ENCODE peak calls at places on chromosomes 6 and 20, in four cellular contexts. O is uterus, U is mesendoderm, X is AG08396. P is an unnamed sample.

GRCh38 chr6:110534731-110535164 is 58.3 kb upstream of the SLC22A16 start:
- DNase-seq in O (no peak), U (no peak), X (peak), P (no peak)

GRCh38 chr6:139960676-139961075 is 586.2 kb upstream of the CITED2 start:
- DNase-seq in O (no peak), U (no peak), X (no peak), P (no peak)

GRCh38 chr20:1224205-1224604 is 1.6 kb upstream of the RAD21L1 start:
- DNase-seq in O (no peak), U (no peak), X (no peak), P (no peak)

GRCh38 chr6:36604090-36605060 is 10.2 kb downstream of the SRSF3 start:
- DNase-seq in O (no peak), U (no peak), X (no peak), P (no peak)

GRCh38 chr6:169490830-169491229 is 211.0 kb downstream of the WDR27 start:
- DNase-seq in O (no peak), U (no peak), X (no peak), P (no peak)

GRCh38 chr6:111736005-111736607 is 130.4 kb upstream of the TRAF3IP2 start:
- DNase-seq in O (no peak), U (no peak), X (no peak), P (peak)

GRCh38 chr6:158416841-158417759 is 104.8 kb downstream of the TULP4 start:
- DNase-seq in O (no peak), U (no peak), X (no peak), P (no peak)

GRCh38 chr6:15843764-15844163 is 180.9 kb upstream of the DTNBP1 start:
- DNase-seq in O (no peak), U (no peak), X (no peak), P (no peak)

GRCh38 chr6:64732888-64733287 is 974.1 kb downstream of the EYS start:
- DNase-seq in O (no peak), U (peak), X (no peak), P (no peak)

GRCh38 chr6:1388927-1389790 is at the start of gene FOXF2:
- DNase-seq in O (no peak), U (peak), X (peak), P (peak)

GRCh38 chr20:10313701-10314100 is 95.1 kb downstream of the SNAP25 start:
- DNase-seq in O (no peak), U (peak), X (no peak), P (no peak)

GRCh38 chr20:4999788-5000187 is 1.5 kb downstream of the SLC23A2 start:
- DNase-seq in O (no peak), U (no peak), X (no peak), P (no peak)

GRCh38 chr6:27617700-27618689 is 145.1 kb upstream of the ZNF184 start:
- DNase-seq in O (no peak), U (peak), X (peak), P (peak)

GRCh38 chr6:58290177-58290576 is 972.7 kb downstream of the PRIM2 start:
- DNase-seq in O (no peak), U (no peak), X (no peak), P (no peak)